ENCODE peak calls at places on chromosomes 5 and 9, in six cellular contexts. I is activated naive CD8-positive, alpha-beta T cell treated with anti-CD3 and anti-CD28 coated beads, Interleukin-2, amount 10 ng/mL, durations not matched to agents 7 days and 5 days; S is colonic mucosa; J is AG08396; D is neural crest cell; T is MCF 10A. P is an unnamed sample.

GRCh38 chr9:120032639-120033038 is 547.3 kb downstream of the CDK5RAP2 start:
- DNase-seq in I (no peak), J (no peak), T (no peak), D (no peak), S (no peak), P (no peak)

GRCh38 chr9:88889386-88889785 is 101.9 kb upstream of the S1PR3 start:
- DNase-seq in D (no peak), S (no peak), J (no peak), I (no peak), T (no peak), P (no peak)

GRCh38 chr5:139919308-139919707 is 123.7 kb downstream of the PSD2 start:
- DNase-seq in D (no peak), S (no peak), I (no peak), T (no peak), J (no peak), P (no peak)

GRCh38 chr5:99901972-99902371 is 633.2 kb upstream of the FAM174A start:
- DNase-seq in I (no peak), D (no peak), T (no peak), J (no peak), S (no peak), P (no peak)

GRCh38 chr5:123138774-123139173 is 49.7 kb downstream of the PRDM6 start:
- DNase-seq in J (no peak), S (no peak), D (no peak), I (no peak), T (no peak), P (no peak)

GRCh38 chr5:4977421-4977820 is 162.7 kb upstream of the ADAMTS16 start:
- DNase-seq in D (no peak), T (no peak), S (no peak), J (no peak), I (no peak), P (no peak)

GRCh38 chr5:150565868-150566267 is 57.9 kb downstream of the NDST1 start:
- DNase-seq in S (no peak), I (no peak), D (no peak), T (no peak), J (no peak), P (no peak)

GRCh38 chr9:135339378-135339973 is 140.1 kb upstream of the PPP1R26 start:
- DNase-seq in T (no peak), J (no peak), D (no peak), I (peak; percentile 11), S (no peak), P (no peak)

GRCh38 chr9:26292943-26293342 is 599.7 kb downstream of the CAAP1 start:
- DNase-seq in J (peak; percentile 8), S (no peak), D (no peak), I (no peak), T (peak; percentile 82), P (no peak)

GRCh38 chr5:145483211-145483610 is 351.9 kb downstream of the PRELID2 start:
- DNase-seq in S (no peak), I (no peak), J (peak; percentile 29), T (peak; percentile 75), D (no peak), P (no peak)

GRCh38 chr9:84511651-84512050 is 157.9 kb upstream of the NTRK2 start:
- DNase-seq in D (no peak), I (no peak), T (no peak), S (no peak), J (no peak), P (no peak)

GRCh38 chr9:121700165-121700830 is 48.9 kb downstream of the DAB2IP start:
- DNase-seq in I (peak; percentile 51), D (peak; percentile 31), S (peak; percentile 71), T (peak; percentile 91), J (peak; percentile 60), P (no peak)

GRCh38 chr9:126395439-126396212 is 69.0 kb downstream of the MVB12B start:
- DNase-seq in T (peak; percentile 81), J (peak; percentile 56), D (no peak), I (no peak), S (no peak), P (no peak)

GRCh38 chr9:97773091-97773490 is 76.0 kb upstream of the XPA start:
- DNase-seq in S (peak; percentile 32), D (no peak), I (no peak), J (no peak), T (peak; percentile 63), P (no peak)

GRCh38 chr9:110399983-110400382 is 62.3 kb upstream of the TXNDC8 start:
- DNase-seq in D (no peak), T (no peak), J (no peak), S (no peak), I (no peak), P (no peak)

GRCh38 chr9:28810375-28811075 is 1237.2 kb upstream of the C9orf72 start:
- DNase-seq in I (no peak), D (no peak), J (no peak), S (no peak), T (peak; percentile 60), P (no peak)

GRCh38 chr9:88949961-88950340 is 41.3 kb upstream of the S1PR3 start:
- DNase-seq in I (no peak), S (no peak), T (peak; percentile 77), J (no peak), D (no peak), P (no peak)

GRCh38 chr5:135569755-135570452 is 8.9 kb downstream of the CXCL14 start:
- DNase-seq in S (no peak), D (peak; percentile 39), J (peak; percentile 48), I (no peak), T (peak; percentile 66), P (peak; percentile 58)

GRCh38 chr5:144203750-144204596 is 33.3 kb downstream of the KCTD16 start:
- DNase-seq in D (peak; percentile 42), J (peak; percentile 48), I (no peak), T (peak; percentile 83), S (peak; percentile 48), P (peak; percentile 47)

GRCh38 chr5:169876376-169876775 is 103.9 kb downstream of the INSYN2B start:
- DNase-seq in S (no peak), D (no peak), T (peak; percentile 35), J (peak; percentile 33), I (no peak), P (no peak)

GRCh38 chr5:82623094-82623514 is 344.9 kb upstream of the RPS23 start:
- DNase-seq in I (no peak), T (no peak), D (no peak), J (no peak), S (no peak), P (no peak)

GRCh38 chr5:61416010-61416409 is 84.0 kb downstream of the ZSWIM6 start:
- DNase-seq in T (no peak), J (no peak), I (no peak), D (no peak), S (no peak), P (no peak)

GRCh38 chr5:150960791-150961396 is 56.1 kb upstream of the ZNF300 start:
- DNase-seq in D (no peak), J (no peak), S (no peak), I (no peak), T (peak; percentile 20), P (peak; percentile 1)

GRCh38 chr9:127943746-127944145 is 6.1 kb upstream of the DPM2 start:
- DNase-seq in S (peak; percentile 90), J (peak; percentile 87), I (peak; percentile 82), T (peak; percentile 73), D (peak; percentile 79), P (peak; percentile 68)

GRCh38 chr5:123636006-123636405 is 124.0 kb downstream of the CSNK1G3 start:
- DNase-seq in I (no peak), D (no peak), S (no peak), J (no peak), T (no peak), P (no peak)

GRCh38 chr9:131677051-131677444 is 62.8 kb downstream of the RAPGEF1 start:
- DNase-seq in I (no peak), S (no peak), D (no peak), J (no peak), T (peak; percentile 17), P (no peak)

GRCh38 chr9:33007755-33008154 is 6.3 kb upstream of the APTX start:
- DNase-seq in T (no peak), S (no peak), I (no peak), J (no peak), D (no peak), P (no peak)

GRCh38 chr9:87567566-87567965 is 69.9 kb downstream of the DAPK1 start:
- DNase-seq in J (peak; percentile 55), I (no peak), S (no peak), D (no peak), T (no peak), P (no peak)

GRCh38 chr9:136081826-136082495 is 13.1 kb downstream of the NACC2 start:
- DNase-seq in T (no peak), S (no peak), J (no peak), I (no peak), D (no peak), P (no peak)

GRCh38 chr5:28369418-28369817 is 1331.0 kb upstream of the CDH9 start:
- DNase-seq in S (no peak), T (no peak), I (no peak), J (no peak), D (no peak), P (no peak)

GRCh38 chr9:116365056-116365471 is 211.5 kb downstream of the PAPPA start:
- DNase-seq in J (peak; percentile 82), I (no peak), S (peak; percentile 22), D (no peak), T (peak; percentile 39), P (no peak)

GRCh38 chr5:68406344-68406743 is 190.8 kb downstream of the PIK3R1 start:
- DNase-seq in J (no peak), T (no peak), S (peak; percentile 48), D (no peak), I (no peak), P (no peak)

GRCh38 chr9:5582835-5583195 is 46.1 kb upstream of the RIC1 start:
- DNase-seq in I (no peak), D (no peak), J (peak; percentile 53), S (no peak), T (no peak), P (no peak)

GRCh38 chr5:117107859-117108258 is 533.2 kb upstream of the SEMA6A start:
- DNase-seq in S (no peak), T (no peak), D (no peak), I (no peak), J (no peak), P (no peak)

GRCh38 chr5:132046915-132047314 is 13.5 kb upstream of the IL3 start:
- DNase-seq in S (no peak), D (no peak), J (no peak), T (no peak), I (no peak), P (no peak)

GRCh38 chr5:75054110-75054930 is 2.0 kb upstream of the GCNT4 start:
- DNase-seq in I (no peak), J (peak; percentile 21), T (no peak), S (peak; percentile 36), D (peak; percentile 25), P (peak; percentile 62)

P was measured in NT2/D1.